ENCODE peak calls at places on chromosomes 3 and 15, in nine cellular contexts. V is H4; M is NCI-H774; H is iris pigment epithelial cell; Q is stimulated activated CD4-positive, alpha-beta T cell treated with anti-CD3 and anti-CD28 coated beads, Interleukin-2, amount 100 ng/mL, for 24 hours; F is dorsolateral prefrontal cortex; X is neuronal stem cell; W is stimulated activated naive CD8-positive, alpha-beta T cell treated with anti-CD3 and anti-CD28 coated beads, Interleukin-15, Interleukin-2, amounts not matched to agents 100 U/mL and 50 U/mL, for 24 hours; P is nucleus accumbens. C is an unnamed sample.

GRCh38 chr15:67094001-67094826 is 28.8 kb downstream of the SMAD3 start:
- DNase-seq in M (no peak), X (no peak), V (no peak), H (no peak), W (no peak), F (no peak), Q (no peak), P (no peak), C (no peak)

GRCh38 chr3:112814256-112814655 is 32.4 kb downstream of the CD200R1L start:
- DNase-seq in H (peak; percentile 87), W (no peak), M (no peak), P (no peak), X (no peak), V (peak; percentile 51), Q (no peak), F (no peak), C (no peak)

GRCh38 chr3:119401069-119401468 is 62.3 kb downstream of the TMEM39A start:
- DNase-seq in V (no peak), Q (no peak), M (no peak), P (no peak), X (no peak), W (no peak), H (no peak), F (no peak), C (no peak)

GRCh38 chr3:68448510-68449383 is 483.6 kb downstream of the TAFA4 start:
- DNase-seq in V (no peak), P (no peak), W (no peak), H (no peak), M (no peak), F (no peak), X (no peak), Q (no peak), C (no peak)

GRCh38 chr15:91444656-91445055 is 344.6 kb downstream of the SV2B start:
- DNase-seq in W (no peak), M (no peak), V (no peak), X (no peak), P (no peak), H (no peak), F (no peak), Q (no peak), C (no peak)

GRCh38 chr3:48601622-48601994 is 6.5 kb upstream of the COL7A1 start:
- DNase-seq in F (peak; percentile 31), H (no peak), M (no peak), Q (no peak), W (no peak), V (no peak), X (no peak), P (no peak), C (no peak)

GRCh38 chr3:55880357-55880756 is 393.3 kb upstream of the WNT5A start:
- DNase-seq in P (no peak), X (no peak), H (no peak), V (no peak), M (no peak), Q (no peak), F (no peak), W (no peak), C (no peak)

GRCh38 chr3:59469948-59470723 is 420.3 kb upstream of the CFAP20DC start:
- DNase-seq in P (no peak), W (no peak), F (no peak), Q (no peak), H (peak; percentile 59), M (no peak), X (no peak), V (no peak), C (no peak)

GRCh38 chr3:4520013-4520881 is 27.1 kb downstream of the ITPR1 start:
- DNase-seq in F (no peak), H (no peak), P (no peak), V (no peak), X (no peak), W (no peak), M (no peak), Q (no peak), C (no peak)